ENCODE peak calls at places on chromosomes 13 and 19, in five cellular contexts. One of them, this sample, is unnamed.

GRCh38 chr19:1307320-1307719 is 21.6 kb downstream of the EFNA2 start:
- DNase-seq in right lobe of liver: no peak
- DNase-seq in CD4-positive, alpha-beta T cell: no peak
- DNase-seq in psoas muscle: no peak
- DNase-seq in coronary artery: no peak
- DNase-seq in this sample: no peak

GRCh38 chr13:99267927-99268326 is 9.7 kb upstream of the GPR18 start:
- DNase-seq in right lobe of liver: no peak
- DNase-seq in CD4-positive, alpha-beta T cell: no peak
- DNase-seq in psoas muscle: no peak
- DNase-seq in coronary artery: no peak
- DNase-seq in this sample: no peak

GRCh38 chr19:11196406-11197287 is 698 bp downstream of the KANK2 start:
- DNase-seq in right lobe of liver: no peak
- DNase-seq in CD4-positive, alpha-beta T cell: no peak
- DNase-seq in psoas muscle: peak
- DNase-seq in coronary artery: no peak
- DNase-seq in this sample: no peak

GRCh38 chr13:43815204-43815603 is 28.4 kb upstream of the ENOX1 start:
- DNase-seq in right lobe of liver: no peak
- DNase-seq in CD4-positive, alpha-beta T cell: no peak
- DNase-seq in psoas muscle: no peak
- DNase-seq in coronary artery: no peak
- DNase-seq in this sample: no peak

GRCh38 chr13:21077360-21078353 is 16.3 kb upstream of the LATS2 start:
- DNase-seq in right lobe of liver: no peak
- DNase-seq in CD4-positive, alpha-beta T cell: no peak
- DNase-seq in psoas muscle: no peak
- DNase-seq in coronary artery: no peak
- DNase-seq in this sample: no peak

GRCh38 chr19:46009530-46010510 is 13.0 kb downstream of the PGLYRP1 start:
- DNase-seq in right lobe of liver: peak
- DNase-seq in CD4-positive, alpha-beta T cell: peak
- DNase-seq in psoas muscle: peak
- DNase-seq in coronary artery: no peak
- DNase-seq in this sample: peak

GRCh38 chr13:107937841-107938240 is 277.5 kb downstream of the LIG4 start:
- DNase-seq in right lobe of liver: no peak
- DNase-seq in CD4-positive, alpha-beta T cell: no peak
- DNase-seq in psoas muscle: no peak
- DNase-seq in coronary artery: no peak
- DNase-seq in this sample: no peak

GRCh38 chr13:42028113-42028799 is 20.2 kb upstream of the DGKH start:
- DNase-seq in right lobe of liver: peak
- DNase-seq in CD4-positive, alpha-beta T cell: no peak
- DNase-seq in psoas muscle: no peak
- DNase-seq in coronary artery: no peak
- DNase-seq in this sample: no peak

GRCh38 chr19:29679598-29680210 is 14.4 kb downstream of the PLEKHF1 start:
- DNase-seq in right lobe of liver: no peak
- DNase-seq in CD4-positive, alpha-beta T cell: no peak
- DNase-seq in psoas muscle: no peak
- DNase-seq in coronary artery: no peak
- DNase-seq in this sample: no peak

GRCh38 chr19:6216996-6217751 is 62.6 kb downstream of the MLLT1 start:
- DNase-seq in right lobe of liver: no peak
- DNase-seq in CD4-positive, alpha-beta T cell: no peak
- DNase-seq in psoas muscle: peak
- DNase-seq in coronary artery: no peak
- DNase-seq in this sample: no peak

GRCh38 chr19:18388328-18389094 is 2.6 kb downstream of the GDF15 start:
- DNase-seq in right lobe of liver: peak
- DNase-seq in CD4-positive, alpha-beta T cell: peak
- DNase-seq in psoas muscle: peak
- DNase-seq in coronary artery: peak
- DNase-seq in this sample: no peak

GRCh38 chr19:43651758-43652545 is 12.3 kb upstream of the CADM4 start:
- DNase-seq in right lobe of liver: peak
- DNase-seq in CD4-positive, alpha-beta T cell: peak
- DNase-seq in psoas muscle: peak
- DNase-seq in coronary artery: no peak
- DNase-seq in this sample: peak

GRCh38 chr19:15195381-15195964 is 5.3 kb downstream of the NOTCH3 start:
- DNase-seq in right lobe of liver: no peak
- DNase-seq in CD4-positive, alpha-beta T cell: no peak
- DNase-seq in psoas muscle: peak
- DNase-seq in coronary artery: peak
- DNase-seq in this sample: peak

GRCh38 chr19:3984584-3984907 is 717 bp downstream of the EEF2 start:
- DNase-seq in right lobe of liver: no peak
- DNase-seq in CD4-positive, alpha-beta T cell: no peak
- DNase-seq in psoas muscle: no peak
- DNase-seq in coronary artery: no peak
- DNase-seq in this sample: no peak

GRCh38 chr19:49425922-49426592 is 869 bp downstream of the GFY start:
- DNase-seq in right lobe of liver: no peak
- DNase-seq in CD4-positive, alpha-beta T cell: no peak
- DNase-seq in psoas muscle: no peak
- DNase-seq in coronary artery: no peak
- DNase-seq in this sample: no peak

GRCh38 chr19:29003641-29004409 is 209.1 kb downstream of the UQCRFS1 start:
- DNase-seq in right lobe of liver: no peak
- DNase-seq in CD4-positive, alpha-beta T cell: no peak
- DNase-seq in psoas muscle: no peak
- DNase-seq in coronary artery: no peak
- DNase-seq in this sample: no peak

GRCh38 chr19:3097442-3097871 is 3.3 kb downstream of the GNA11 start:
- DNase-seq in right lobe of liver: peak
- DNase-seq in CD4-positive, alpha-beta T cell: no peak
- DNase-seq in psoas muscle: peak
- DNase-seq in coronary artery: no peak
- DNase-seq in this sample: peak

GRCh38 chr13:99062593-99062992 is 84.7 kb upstream of the DOCK9 start:
- DNase-seq in right lobe of liver: no peak
- DNase-seq in CD4-positive, alpha-beta T cell: no peak
- DNase-seq in psoas muscle: no peak
- DNase-seq in coronary artery: no peak
- DNase-seq in this sample: no peak

GRCh38 chr19:17327654-17328516 is 6.8 kb downstream of the ANO8 start:
- DNase-seq in right lobe of liver: no peak
- DNase-seq in CD4-positive, alpha-beta T cell: peak
- DNase-seq in psoas muscle: no peak
- DNase-seq in coronary artery: no peak
- DNase-seq in this sample: no peak

GRCh38 chr13:106617561-106617960 is 49.6 kb upstream of the ARGLU1 start:
- DNase-seq in right lobe of liver: no peak
- DNase-seq in CD4-positive, alpha-beta T cell: no peak
- DNase-seq in psoas muscle: no peak
- DNase-seq in coronary artery: no peak
- DNase-seq in this sample: no peak

GRCh38 chr19:51615991-51616390 is 14.2 kb downstream of the SIGLEC5 start:
- DNase-seq in right lobe of liver: peak
- DNase-seq in CD4-positive, alpha-beta T cell: no peak
- DNase-seq in psoas muscle: no peak
- DNase-seq in coronary artery: no peak
- DNase-seq in this sample: no peak

GRCh38 chr19:6720369-6721112 is at the start of gene C3:
- DNase-seq in right lobe of liver: peak
- DNase-seq in CD4-positive, alpha-beta T cell: no peak
- DNase-seq in psoas muscle: peak
- DNase-seq in coronary artery: peak
- DNase-seq in this sample: no peak

GRCh38 chr19:21317821-21318220 is 11.4 kb downstream of the ZNF708 start:
- DNase-seq in right lobe of liver: no peak
- DNase-seq in CD4-positive, alpha-beta T cell: no peak
- DNase-seq in psoas muscle: no peak
- DNase-seq in coronary artery: no peak
- DNase-seq in this sample: no peak

GRCh38 chr13:33218020-33218419 is 67.5 kb downstream of the STARD13 start:
- DNase-seq in right lobe of liver: no peak
- DNase-seq in CD4-positive, alpha-beta T cell: no peak
- DNase-seq in psoas muscle: no peak
- DNase-seq in coronary artery: no peak
- DNase-seq in this sample: no peak

GRCh38 chr13:100156786-100157185 is 67.9 kb downstream of the PCCA start:
- DNase-seq in right lobe of liver: no peak
- DNase-seq in CD4-positive, alpha-beta T cell: no peak
- DNase-seq in psoas muscle: no peak
- DNase-seq in coronary artery: no peak
- DNase-seq in this sample: no peak

GRCh38 chr13:48564046-48564445 is 31.2 kb upstream of the RCBTB2 start:
- DNase-seq in right lobe of liver: no peak
- DNase-seq in CD4-positive, alpha-beta T cell: no peak
- DNase-seq in psoas muscle: no peak
- DNase-seq in coronary artery: no peak
- DNase-seq in this sample: no peak

GRCh38 chr19:39200066-39200817 is 3.5 kb downstream of the NCCRP1 start:
- DNase-seq in right lobe of liver: no peak
- DNase-seq in CD4-positive, alpha-beta T cell: no peak
- DNase-seq in psoas muscle: no peak
- DNase-seq in coronary artery: no peak
- DNase-seq in this sample: no peak

GRCh38 chr19:53131732-53132131 is 978 bp downstream of the ZNF415 start:
- DNase-seq in right lobe of liver: no peak
- DNase-seq in CD4-positive, alpha-beta T cell: no peak
- DNase-seq in psoas muscle: no peak
- DNase-seq in coronary artery: no peak
- DNase-seq in this sample: peak

GRCh38 chr19:8988204-8988603 is 22.0 kb downstream of the MUC16 start:
- DNase-seq in right lobe of liver: no peak
- DNase-seq in CD4-positive, alpha-beta T cell: no peak
- DNase-seq in psoas muscle: no peak
- DNase-seq in coronary artery: no peak
- DNase-seq in this sample: no peak

GRCh38 chr13:46295531-46296464 is 84.1 kb downstream of the LRRC63 start:
- DNase-seq in right lobe of liver: peak
- DNase-seq in CD4-positive, alpha-beta T cell: peak
- DNase-seq in psoas muscle: no peak
- DNase-seq in coronary artery: no peak
- DNase-seq in this sample: no peak

GRCh38 chr13:75635101-75635620 is 969 bp upstream of the LMO7 start:
- DNase-seq in right lobe of liver: no peak
- DNase-seq in CD4-positive, alpha-beta T cell: no peak
- DNase-seq in psoas muscle: no peak
- DNase-seq in coronary artery: no peak
- DNase-seq in this sample: no peak

GRCh38 chr19:40663712-40664692 is 26.4 kb downstream of the NUMBL start:
- DNase-seq in right lobe of liver: no peak
- DNase-seq in CD4-positive, alpha-beta T cell: no peak
- DNase-seq in psoas muscle: no peak
- DNase-seq in coronary artery: peak
- DNase-seq in this sample: no peak

GRCh38 chr19:48603850-48604249 is 2.7 kb upstream of the SPACA4 start:
- DNase-seq in right lobe of liver: no peak
- DNase-seq in CD4-positive, alpha-beta T cell: no peak
- DNase-seq in psoas muscle: no peak
- DNase-seq in coronary artery: no peak
- DNase-seq in this sample: no peak

DNA sequence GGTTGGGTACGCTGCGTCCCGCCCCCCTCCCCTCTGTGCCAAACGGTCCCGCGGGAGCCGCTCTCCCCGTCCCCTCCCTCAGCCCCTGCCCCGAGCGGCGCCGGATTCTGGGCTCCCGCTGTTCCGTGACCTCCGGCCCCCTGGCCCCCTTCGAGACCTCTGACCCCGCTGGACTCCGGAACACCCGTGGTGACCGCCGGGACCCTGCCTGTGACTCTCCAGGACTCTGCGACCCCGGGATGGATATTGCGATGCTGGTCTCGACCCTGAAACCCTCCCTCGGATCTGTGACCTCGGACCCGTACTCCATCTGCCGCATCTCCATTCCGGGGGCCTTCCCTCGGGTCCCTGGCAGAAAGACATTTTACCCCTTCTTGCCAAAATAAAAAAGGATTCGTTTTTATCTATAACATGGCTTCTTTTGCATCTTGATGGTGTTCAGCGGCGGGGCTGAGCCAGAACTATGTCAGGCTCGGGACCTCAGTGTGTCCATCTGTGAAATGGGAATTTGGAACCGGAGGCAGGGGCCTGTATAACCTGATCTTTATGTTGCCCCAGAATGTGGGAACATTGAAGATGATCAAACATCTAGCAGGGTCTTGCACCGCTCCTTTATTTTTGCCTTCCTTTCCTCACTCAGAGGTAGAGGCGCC is 654 bp upstream of the MEGF8 start:
- DNase-seq in right lobe of liver: no peak
- DNase-seq in CD4-positive, alpha-beta T cell: no peak
- DNase-seq in psoas muscle: no peak
- DNase-seq in coronary artery: no peak
- DNase-seq in this sample: no peak
- H3K27ac ChIP-seq in right lobe of liver: no peak
- H3K27ac ChIP-seq in CD4-positive, alpha-beta T cell: no peak
- H3K27ac ChIP-seq in psoas muscle: no peak
- H3K27ac ChIP-seq in coronary artery: no peak
- H3K27ac ChIP-seq in this sample: no peak

GRCh38 chr19:47305309-47305751 is 4.3 kb upstream of the C5AR1 start:
- DNase-seq in right lobe of liver: peak
- DNase-seq in CD4-positive, alpha-beta T cell: peak
- DNase-seq in psoas muscle: peak
- DNase-seq in coronary artery: no peak
- DNase-seq in this sample: no peak
- H3K27ac ChIP-seq in right lobe of liver: peak
- H3K27ac ChIP-seq in CD4-positive, alpha-beta T cell: no peak
- H3K27ac ChIP-seq in psoas muscle: no peak
- H3K27ac ChIP-seq in coronary artery: no peak
- H3K27ac ChIP-seq in this sample: no peak

DNA sequence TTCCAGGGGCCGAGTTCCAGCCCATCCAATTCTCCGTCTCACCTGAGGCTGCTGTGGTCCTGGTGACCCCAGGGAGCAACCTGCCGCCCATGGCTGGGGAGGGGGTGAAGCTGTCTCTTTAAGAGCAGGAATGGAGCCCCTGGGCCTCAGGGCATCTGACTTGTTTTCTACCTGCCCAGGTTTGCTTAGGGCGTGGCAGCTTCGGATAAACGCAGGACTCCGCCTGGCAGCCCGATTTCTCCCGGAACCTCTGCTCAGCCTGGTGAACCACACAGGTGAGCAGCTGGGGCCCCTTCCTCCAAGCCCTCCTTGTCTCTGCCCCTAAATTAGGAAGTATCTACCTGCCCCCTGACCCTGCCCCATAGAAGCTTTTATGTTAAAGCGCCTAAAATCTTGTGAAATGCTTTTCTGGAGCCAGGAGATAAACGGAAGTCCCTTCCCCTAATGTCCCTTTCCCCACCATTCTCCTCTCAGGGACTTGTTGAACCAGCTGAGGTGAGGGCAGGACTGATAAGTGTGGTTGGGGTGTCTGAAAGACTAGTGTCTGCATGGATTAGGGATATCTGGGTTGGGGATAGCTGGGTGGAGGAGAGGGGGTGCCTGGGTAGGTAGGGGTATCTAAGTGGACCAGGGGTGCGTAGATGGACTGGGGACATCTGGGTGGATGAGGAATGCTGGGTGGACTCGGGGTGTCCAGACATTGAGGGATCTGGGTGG is 620 bp downstream of the FXYD3 start:
- DNase-seq in right lobe of liver: no peak
- DNase-seq in CD4-positive, alpha-beta T cell: no peak
- DNase-seq in psoas muscle: no peak
- DNase-seq in coronary artery: no peak
- DNase-seq in this sample: no peak
- H3K27ac ChIP-seq in right lobe of liver: no peak
- H3K27ac ChIP-seq in CD4-positive, alpha-beta T cell: no peak
- H3K27ac ChIP-seq in psoas muscle: no peak
- H3K27ac ChIP-seq in coronary artery: peak
- H3K27ac ChIP-seq in this sample: peak

GRCh38 chr13:113798200-113798811 is 39.3 kb downstream of the TMEM255B start:
- DNase-seq in right lobe of liver: no peak
- DNase-seq in CD4-positive, alpha-beta T cell: no peak
- DNase-seq in psoas muscle: no peak
- DNase-seq in coronary artery: no peak
- DNase-seq in this sample: no peak
- H3K27ac ChIP-seq in right lobe of liver: no peak
- H3K27ac ChIP-seq in CD4-positive, alpha-beta T cell: no peak
- H3K27ac ChIP-seq in psoas muscle: no peak
- H3K27ac ChIP-seq in coronary artery: no peak
- H3K27ac ChIP-seq in this sample: no peak

This sample was measured in substantia nigra.